ENCODE peak calls at places on chromosome 19, in four cellular contexts. X is GM23338, J is stomach, R is suprapubic skin. Q is an unnamed sample. For H3K4me1, the result is how much of the 10 kb centered on the place peaks cover.

GRCh38 chr19:50720181-50720920 is 749 bp upstream of the SHANK1 start:
- DNase-seq in X (no peak), J (no peak), R (no peak), Q (no peak)

GRCh38 chr19:16920816-16921529 is 32.2 kb downstream of the F2RL3 start:
- DNase-seq in X (no peak), J (no peak), R (no peak), Q (no peak)

GRCh38 chr19:15299568-15300409 is 32.5 kb downstream of the BRD4 start:
- DNase-seq in X (no peak), J (no peak), R (no peak), Q (no peak)

GRCh38 chr19:43675269-43675879 is 5.4 kb upstream of the PLAUR start:
- DNase-seq in X (peak), J (peak), R (no peak), Q (no peak)

GRCh38 chr19:2244122-2244411 is 5.1 kb upstream of the AMH start:
- DNase-seq in X (no peak), J (no peak), R (no peak), Q (no peak)

GRCh38 chr19:44640518-44640917 is 3.2 kb upstream of the PVR start:
- DNase-seq in X (no peak), J (no peak), R (no peak), Q (no peak)

GRCh38 chr19:6011206-6011605 is 33.3 kb upstream of the RANBP3 start:
- DNase-seq in X (no peak), J (no peak), R (no peak), Q (no peak)

GRCh38 chr19:34273121-34273845 is 18.9 kb downstream of the GARRE1 start:
- DNase-seq in X (no peak), J (no peak), R (peak), Q (no peak)

GRCh38 chr19:30556230-30556711 is 184.1 kb downstream of the ZNF536 start:
- DNase-seq in X (peak), J (no peak), R (no peak), Q (no peak)

GRCh38 chr19:35545855-35546381 is 492 bp downstream of the TMEM147 start:
- DNase-seq in X (peak), J (peak), R (no peak), Q (peak)

GRCh38 chr19:34182125-34182524 is 9.8 kb downstream of the LSM14A start:
- DNase-seq in X (no peak), J (no peak), R (no peak), Q (no peak)

GRCh38 chr19:8866344-8866743 is 34.2 kb downstream of the MBD3L1 start:
- DNase-seq in X (no peak), J (no peak), R (no peak), Q (no peak)

GRCh38 chr19:3655402-3656072 is 28.9 kb upstream of the CACTIN start:
- DNase-seq in X (no peak), J (peak), R (no peak), Q (no peak)

GRCh38 chr19:15936173-15936572 is 1.8 kb upstream of the CYP4F11 start:
- DNase-seq in X (no peak), J (no peak), R (no peak), Q (no peak)

GRCh38 chr19:52600639-52601024 is 30.5 kb downstream of the ZNF701 start:
- DNase-seq in X (peak), J (peak), R (peak), Q (peak)

GRCh38 chr19:16619456-16619855 is 8.5 kb downstream of the MED26 start:
- DNase-seq in X (no peak), J (no peak), R (no peak), Q (peak)

GRCh38 chr19:4088975-4089374 is 22.3 kb upstream of the ZBTB7A start:
- DNase-seq in X (no peak), J (no peak), R (no peak), Q (no peak)

GRCh38 chr19:44704982-44705381 is 6.0 kb downstream of the CEACAM16 start:
- DNase-seq in X (no peak), J (no peak), R (no peak), Q (no peak)

GRCh38 chr19:54211214-54211613 is 10.6 kb downstream of the RPS9 start:
- DNase-seq in X (no peak), J (no peak), R (no peak), Q (no peak)

DNA sequence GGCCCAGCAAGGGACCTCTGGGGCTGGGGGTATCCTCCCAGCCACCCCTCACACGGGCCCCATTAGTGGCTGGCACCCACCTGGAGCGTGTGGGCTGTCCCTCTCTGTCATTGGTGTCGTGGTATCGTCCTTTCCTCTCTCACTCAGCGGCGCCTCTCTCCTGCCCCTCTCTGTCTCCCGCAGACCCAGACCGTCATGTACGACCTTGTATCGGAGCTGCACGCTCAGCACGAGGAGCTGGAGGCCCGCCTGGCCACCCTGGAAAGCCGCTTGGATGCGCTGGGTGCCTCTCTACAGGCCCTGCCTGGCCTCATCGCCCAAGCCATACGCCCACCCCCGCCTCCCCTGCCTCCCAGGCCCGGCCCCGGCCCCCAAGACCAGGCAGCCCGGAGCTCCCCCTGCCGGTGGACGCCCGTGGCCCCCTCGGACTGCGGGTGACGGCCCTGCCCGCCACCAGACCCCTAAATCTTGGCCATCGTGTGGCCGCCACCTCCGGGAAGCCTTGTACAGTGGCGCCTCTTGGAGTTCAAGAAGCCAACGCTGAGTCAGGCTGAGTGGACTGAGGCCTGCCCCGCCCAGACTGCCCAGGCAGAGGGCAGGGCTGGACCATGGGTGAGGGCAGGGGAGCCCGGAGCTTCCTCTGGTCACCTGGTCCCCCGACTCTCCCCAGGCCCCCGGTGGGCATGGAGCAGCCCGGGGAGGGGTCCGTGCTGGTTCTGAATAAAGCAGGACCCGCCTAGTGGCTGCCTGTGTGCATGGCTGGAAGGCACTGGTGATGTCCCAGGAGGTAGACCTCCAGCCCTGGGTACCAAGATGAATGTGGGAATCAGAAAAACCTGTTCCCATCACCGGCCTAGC is 9.8 kb upstream of the ARRDC2 start:
- DNase-seq in X (peak), J (peak), R (no peak), Q (no peak)
- TF ChIP-seq POLR2AphosphoS5 in X (no peak), J (peak), R (no peak), Q (no peak)

DNA sequence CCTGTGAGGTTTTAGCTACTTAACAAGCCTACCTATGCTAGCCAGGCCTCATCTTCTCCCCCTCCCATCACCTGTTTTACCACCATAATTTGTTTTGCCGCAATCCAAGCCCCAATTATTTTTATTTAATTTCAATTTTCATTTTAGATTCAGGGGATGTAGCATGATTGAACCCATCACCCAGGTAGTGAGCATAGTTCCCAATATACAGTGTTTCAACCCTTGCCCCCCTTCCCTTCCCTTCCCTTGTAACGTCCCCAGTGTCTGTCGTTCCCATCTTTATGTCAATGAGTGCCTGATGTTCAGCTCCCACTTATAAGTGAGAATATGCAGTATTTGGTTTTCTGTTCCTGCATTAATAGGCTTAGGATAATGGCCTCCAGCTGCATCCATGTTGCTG is 885.0 kb downstream of the UQCRFS1 start:
- DNase-seq in X (no peak), J (no peak), R (no peak), Q (no peak)
- H3K27ac ChIP-seq in X (no peak), J (no peak), R (no peak), Q (no peak)

DNA sequence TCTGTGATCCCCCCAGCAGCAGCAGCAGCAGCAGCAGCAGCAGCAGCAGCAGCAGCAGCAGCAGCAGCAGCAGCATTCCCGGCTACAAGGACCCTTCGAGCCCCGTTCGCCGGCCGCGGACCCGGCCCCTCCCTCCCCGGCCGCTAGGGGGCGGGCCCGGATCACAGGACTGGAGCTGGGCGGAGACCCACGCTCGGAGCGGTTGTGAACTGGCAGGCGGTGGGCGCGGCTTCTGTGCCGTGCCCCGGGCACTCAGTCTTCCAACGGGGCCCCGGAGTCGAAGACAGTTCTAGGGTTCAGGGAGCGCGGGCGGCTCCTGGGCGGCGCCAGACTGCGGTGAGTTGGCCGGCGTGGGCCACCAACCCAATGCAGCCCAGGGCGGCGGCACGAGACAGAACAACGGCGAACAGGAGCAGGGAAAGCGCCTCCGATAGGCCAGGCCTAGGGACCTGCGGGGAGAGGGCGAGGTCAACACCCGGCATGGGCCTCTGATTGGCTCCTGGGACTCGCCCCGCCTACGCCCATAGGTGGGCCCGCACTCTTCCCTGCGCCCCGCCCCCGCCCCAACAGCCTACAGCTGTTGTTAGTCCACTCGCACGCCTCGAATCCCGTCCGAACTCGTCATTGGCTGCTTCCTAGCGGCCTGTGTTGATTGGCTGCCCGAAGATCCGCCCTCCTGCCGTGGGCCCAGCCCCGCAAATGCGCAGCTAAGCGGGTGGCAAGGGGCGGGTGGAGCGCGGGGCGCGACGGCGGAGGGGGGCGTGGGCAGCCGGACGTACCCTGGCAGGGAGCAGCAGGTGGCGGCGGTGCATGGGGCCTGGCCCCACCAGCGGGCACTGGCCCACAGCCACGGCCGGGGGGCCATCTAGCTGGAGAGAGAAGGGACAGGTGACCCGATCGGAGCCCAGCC is 1.4 kb upstream of the SIX5 start:
- DNase-seq in X (peak), J (peak), R (peak), Q (peak)
- H3K4me1 ChIP-seq in X (under half), J (half or more), R (under half), Q (under half)

GRCh38 chr19:18867199-18867598 is 28.8 kb downstream of the CERS1 start:
- DNase-seq in X (no peak), J (no peak), R (no peak), Q (no peak)

GRCh38 chr19:18865973-18866799 is 29.8 kb downstream of the CERS1 start:
- DNase-seq in X (peak), J (peak), R (peak), Q (no peak)

GRCh38 chr19:18863843-18864362 is 32.1 kb downstream of the CERS1 start:
- DNase-seq in X (no peak), J (no peak), R (peak), Q (no peak)

GRCh38 chr19:18866800-18867123 is 29.2 kb downstream of the CERS1 start:
- DNase-seq in X (no peak), J (no peak), R (no peak), Q (no peak)

DNA sequence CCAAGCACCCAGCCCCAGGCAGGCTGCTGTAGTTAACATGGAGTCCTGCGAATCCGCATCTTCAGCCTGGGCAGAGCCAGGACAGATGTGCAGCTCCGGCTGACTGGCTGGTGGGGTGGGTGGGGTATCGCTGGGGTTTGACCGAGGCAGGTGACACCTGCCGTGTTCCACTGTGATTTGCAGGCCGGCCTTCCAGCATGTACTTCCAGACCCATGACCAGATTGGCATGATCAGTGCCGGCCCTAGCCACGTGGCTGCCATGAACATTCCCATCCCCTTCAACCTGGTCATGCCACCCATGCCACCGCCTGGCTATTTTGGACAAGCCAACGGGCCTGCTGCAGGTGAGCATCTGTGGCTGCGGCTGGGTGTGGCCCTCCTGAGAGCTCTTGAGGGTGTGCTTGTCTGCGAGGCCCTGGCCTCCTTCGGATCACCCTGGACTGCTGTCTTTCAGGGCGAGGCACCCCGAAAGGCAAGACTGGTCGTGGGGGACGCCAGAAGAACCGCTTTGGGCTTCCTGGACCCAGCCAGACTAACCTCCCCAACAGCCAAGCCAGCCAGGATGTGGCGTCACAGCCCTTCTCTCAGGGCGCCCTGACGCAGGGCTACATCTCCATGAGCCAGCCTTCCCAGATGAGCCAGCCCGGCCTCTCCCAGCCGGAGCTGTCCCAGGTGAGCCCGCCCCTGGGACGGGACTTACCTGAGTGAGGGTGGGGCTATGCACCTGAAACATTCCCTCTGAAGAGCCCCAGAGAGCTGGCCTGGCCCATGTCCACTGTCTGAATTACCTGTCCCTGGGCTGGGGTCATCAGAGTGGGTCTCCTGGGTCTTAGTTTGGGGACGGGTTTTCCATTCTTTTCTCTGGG is 30.6 kb downstream of the CERS1 start:
- DNase-seq in X (no peak), J (no peak), R (peak), Q (no peak)
- TF ChIP-seq POLR2AphosphoS5 in X (no peak), J (no peak), R (no peak), Q (no peak)